ENCODE peak calls at places on chromosomes 5 and 9, in eight cellular contexts. One of them, this sample, is unnamed.

GRCh38 chr9:77614671-77615070 is 33.5 kb downstream of the GNA14 start:
- DNase-seq in AG08396: no peak
- DNase-seq in stimulated activated CD8-positive, alpha-beta memory T cell treated with anti-CD3 and anti-CD28 coated beads, Interleukin-7, amount 100 ng/mL, for 24 hours: no peak
- DNase-seq in GM04503: no peak
- DNase-seq in DMS153: no peak
- DNase-seq in endothelial cell: no peak
- DNase-seq in cerebellar cortex: no peak
- DNase-seq in progenitor cell of endocrine pancreas: no peak
- DNase-seq in this sample: peak; percentile 17

GRCh38 chr9:70120834-70121510 is 77.3 kb downstream of the MAMDC2 start:
- DNase-seq in AG08396: peak; percentile 85
- DNase-seq in stimulated activated CD8-positive, alpha-beta memory T cell treated with anti-CD3 and anti-CD28 coated beads, Interleukin-7, amount 100 ng/mL, for 24 hours: no peak
- DNase-seq in GM04503: peak; percentile 76
- DNase-seq in DMS153: no peak
- DNase-seq in endothelial cell: no peak
- DNase-seq in cerebellar cortex: no peak
- DNase-seq in progenitor cell of endocrine pancreas: no peak
- DNase-seq in this sample: peak; percentile 93

GRCh38 chr9:13088734-13089427 is 190.6 kb downstream of the MPDZ start:
- DNase-seq in AG08396: peak; percentile 66
- DNase-seq in stimulated activated CD8-positive, alpha-beta memory T cell treated with anti-CD3 and anti-CD28 coated beads, Interleukin-7, amount 100 ng/mL, for 24 hours: no peak
- DNase-seq in GM04503: no peak
- DNase-seq in DMS153: peak; percentile 52
- DNase-seq in endothelial cell: peak; percentile 27
- DNase-seq in cerebellar cortex: peak; percentile 56
- DNase-seq in progenitor cell of endocrine pancreas: no peak
- DNase-seq in this sample: peak; percentile 81

GRCh38 chr9:2036844-2037243 is 21.7 kb downstream of the SMARCA2 start:
- DNase-seq in AG08396: no peak
- DNase-seq in stimulated activated CD8-positive, alpha-beta memory T cell treated with anti-CD3 and anti-CD28 coated beads, Interleukin-7, amount 100 ng/mL, for 24 hours: no peak
- DNase-seq in GM04503: no peak
- DNase-seq in DMS153: no peak
- DNase-seq in endothelial cell: no peak
- DNase-seq in cerebellar cortex: no peak
- DNase-seq in progenitor cell of endocrine pancreas: no peak
- DNase-seq in this sample: no peak

GRCh38 chr9:22423566-22423965 is 23.1 kb upstream of the DMRTA1 start:
- DNase-seq in AG08396: no peak
- DNase-seq in stimulated activated CD8-positive, alpha-beta memory T cell treated with anti-CD3 and anti-CD28 coated beads, Interleukin-7, amount 100 ng/mL, for 24 hours: no peak
- DNase-seq in GM04503: no peak
- DNase-seq in DMS153: no peak
- DNase-seq in endothelial cell: no peak
- DNase-seq in cerebellar cortex: no peak
- DNase-seq in progenitor cell of endocrine pancreas: no peak
- DNase-seq in this sample: no peak

GRCh38 chr5:57692582-57693487 is 210.2 kb upstream of the ACTBL2 start:
- DNase-seq in AG08396: peak; percentile 82
- DNase-seq in stimulated activated CD8-positive, alpha-beta memory T cell treated with anti-CD3 and anti-CD28 coated beads, Interleukin-7, amount 100 ng/mL, for 24 hours: no peak
- DNase-seq in GM04503: peak; percentile 78
- DNase-seq in DMS153: no peak
- DNase-seq in endothelial cell: no peak
- DNase-seq in cerebellar cortex: no peak
- DNase-seq in progenitor cell of endocrine pancreas: peak; percentile 14
- DNase-seq in this sample: peak; percentile 91

GRCh38 chr5:51958473-51958872 is 575.2 kb downstream of the ISL1 start:
- DNase-seq in AG08396: no peak
- DNase-seq in stimulated activated CD8-positive, alpha-beta memory T cell treated with anti-CD3 and anti-CD28 coated beads, Interleukin-7, amount 100 ng/mL, for 24 hours: no peak
- DNase-seq in GM04503: no peak
- DNase-seq in DMS153: no peak
- DNase-seq in endothelial cell: no peak
- DNase-seq in cerebellar cortex: no peak
- DNase-seq in progenitor cell of endocrine pancreas: no peak
- DNase-seq in this sample: no peak

GRCh38 chr9:14306672-14307646 is 7.0 kb downstream of the NFIB start:
- DNase-seq in AG08396: peak; percentile 29
- DNase-seq in stimulated activated CD8-positive, alpha-beta memory T cell treated with anti-CD3 and anti-CD28 coated beads, Interleukin-7, amount 100 ng/mL, for 24 hours: no peak
- DNase-seq in GM04503: no peak
- DNase-seq in DMS153: peak; percentile 57
- DNase-seq in endothelial cell: no peak
- DNase-seq in cerebellar cortex: peak; percentile 73
- DNase-seq in progenitor cell of endocrine pancreas: no peak
- DNase-seq in this sample: no peak

GRCh38 chr9:131754846-131755245 is 15.0 kb upstream of the RAPGEF1 start:
- DNase-seq in AG08396: no peak
- DNase-seq in stimulated activated CD8-positive, alpha-beta memory T cell treated with anti-CD3 and anti-CD28 coated beads, Interleukin-7, amount 100 ng/mL, for 24 hours: no peak
- DNase-seq in GM04503: no peak
- DNase-seq in DMS153: no peak
- DNase-seq in endothelial cell: no peak
- DNase-seq in cerebellar cortex: no peak
- DNase-seq in progenitor cell of endocrine pancreas: no peak
- DNase-seq in this sample: no peak

GRCh38 chr5:142845954-142846398 is 75.8 kb downstream of the ARHGAP26 start:
- DNase-seq in AG08396: no peak
- DNase-seq in stimulated activated CD8-positive, alpha-beta memory T cell treated with anti-CD3 and anti-CD28 coated beads, Interleukin-7, amount 100 ng/mL, for 24 hours: no peak
- DNase-seq in GM04503: no peak
- DNase-seq in DMS153: no peak
- DNase-seq in endothelial cell: no peak
- DNase-seq in cerebellar cortex: peak; percentile 31
- DNase-seq in progenitor cell of endocrine pancreas: no peak
- DNase-seq in this sample: no peak

GRCh38 chr5:173572431-173573125 is 43.9 kb downstream of the BOD1 start:
- DNase-seq in AG08396: no peak
- DNase-seq in stimulated activated CD8-positive, alpha-beta memory T cell treated with anti-CD3 and anti-CD28 coated beads, Interleukin-7, amount 100 ng/mL, for 24 hours: no peak
- DNase-seq in GM04503: no peak
- DNase-seq in DMS153: no peak
- DNase-seq in endothelial cell: no peak
- DNase-seq in cerebellar cortex: no peak
- DNase-seq in progenitor cell of endocrine pancreas: no peak
- DNase-seq in this sample: peak; percentile 35

GRCh38 chr5:142925795-142926194 is 155.6 kb downstream of the ARHGAP26 start:
- DNase-seq in AG08396: peak; percentile 53
- DNase-seq in stimulated activated CD8-positive, alpha-beta memory T cell treated with anti-CD3 and anti-CD28 coated beads, Interleukin-7, amount 100 ng/mL, for 24 hours: no peak
- DNase-seq in GM04503: peak; percentile 49
- DNase-seq in DMS153: no peak
- DNase-seq in endothelial cell: no peak
- DNase-seq in cerebellar cortex: no peak
- DNase-seq in progenitor cell of endocrine pancreas: no peak
- DNase-seq in this sample: peak; percentile 79

GRCh38 chr5:145787001-145787400 is 48.1 kb downstream of the PRELID2 start:
- DNase-seq in AG08396: no peak
- DNase-seq in stimulated activated CD8-positive, alpha-beta memory T cell treated with anti-CD3 and anti-CD28 coated beads, Interleukin-7, amount 100 ng/mL, for 24 hours: no peak
- DNase-seq in GM04503: no peak
- DNase-seq in DMS153: no peak
- DNase-seq in endothelial cell: no peak
- DNase-seq in cerebellar cortex: no peak
- DNase-seq in progenitor cell of endocrine pancreas: no peak
- DNase-seq in this sample: no peak

GRCh38 chr5:172429201-172429940 is 25.0 kb downstream of the SH3PXD2B start:
- DNase-seq in AG08396: peak; percentile 44
- DNase-seq in stimulated activated CD8-positive, alpha-beta memory T cell treated with anti-CD3 and anti-CD28 coated beads, Interleukin-7, amount 100 ng/mL, for 24 hours: no peak
- DNase-seq in GM04503: peak; percentile 85
- DNase-seq in DMS153: no peak
- DNase-seq in endothelial cell: no peak
- DNase-seq in cerebellar cortex: no peak
- DNase-seq in progenitor cell of endocrine pancreas: no peak
- DNase-seq in this sample: peak; percentile 81

GRCh38 chr9:137367506-137368430 is 55.2 kb downstream of the EXD3 start:
- DNase-seq in AG08396: no peak
- DNase-seq in stimulated activated CD8-positive, alpha-beta memory T cell treated with anti-CD3 and anti-CD28 coated beads, Interleukin-7, amount 100 ng/mL, for 24 hours: no peak
- DNase-seq in GM04503: no peak
- DNase-seq in DMS153: no peak
- DNase-seq in endothelial cell: no peak
- DNase-seq in cerebellar cortex: no peak
- DNase-seq in progenitor cell of endocrine pancreas: no peak
- DNase-seq in this sample: no peak

GRCh38 chr5:52799358-52799982 is 11.8 kb downstream of the ITGA1 start:
- DNase-seq in AG08396: peak; percentile 67
- DNase-seq in stimulated activated CD8-positive, alpha-beta memory T cell treated with anti-CD3 and anti-CD28 coated beads, Interleukin-7, amount 100 ng/mL, for 24 hours: no peak
- DNase-seq in GM04503: peak; percentile 88
- DNase-seq in DMS153: no peak
- DNase-seq in endothelial cell: peak; percentile 20
- DNase-seq in cerebellar cortex: no peak
- DNase-seq in progenitor cell of endocrine pancreas: peak; percentile 23
- DNase-seq in this sample: peak; percentile 74

GRCh38 chr5:170572453-170572852 is 68.6 kb downstream of the KCNIP1 start:
- DNase-seq in AG08396: no peak
- DNase-seq in stimulated activated CD8-positive, alpha-beta memory T cell treated with anti-CD3 and anti-CD28 coated beads, Interleukin-7, amount 100 ng/mL, for 24 hours: peak; percentile 37
- DNase-seq in GM04503: no peak
- DNase-seq in DMS153: no peak
- DNase-seq in endothelial cell: no peak
- DNase-seq in cerebellar cortex: no peak
- DNase-seq in progenitor cell of endocrine pancreas: no peak
- DNase-seq in this sample: no peak

GRCh38 chr9:12415361-12415760 is 277.8 kb upstream of the TYRP1 start:
- DNase-seq in AG08396: no peak
- DNase-seq in stimulated activated CD8-positive, alpha-beta memory T cell treated with anti-CD3 and anti-CD28 coated beads, Interleukin-7, amount 100 ng/mL, for 24 hours: no peak
- DNase-seq in GM04503: no peak
- DNase-seq in DMS153: no peak
- DNase-seq in endothelial cell: no peak
- DNase-seq in cerebellar cortex: no peak
- DNase-seq in progenitor cell of endocrine pancreas: no peak
- DNase-seq in this sample: no peak

GRCh38 chr9:70484232-70485130 is 70.0 kb upstream of the KLF9 start:
- DNase-seq in AG08396: peak; percentile 77
- DNase-seq in stimulated activated CD8-positive, alpha-beta memory T cell treated with anti-CD3 and anti-CD28 coated beads, Interleukin-7, amount 100 ng/mL, for 24 hours: no peak
- DNase-seq in GM04503: no peak
- DNase-seq in DMS153: peak; percentile 37
- DNase-seq in endothelial cell: peak; percentile 35
- DNase-seq in cerebellar cortex: peak; percentile 86
- DNase-seq in progenitor cell of endocrine pancreas: no peak
- DNase-seq in this sample: peak; percentile 86

GRCh38 chr9:126581893-126582292 is 31.8 kb upstream of the LMX1B start:
- DNase-seq in AG08396: no peak
- DNase-seq in stimulated activated CD8-positive, alpha-beta memory T cell treated with anti-CD3 and anti-CD28 coated beads, Interleukin-7, amount 100 ng/mL, for 24 hours: no peak
- DNase-seq in GM04503: no peak
- DNase-seq in DMS153: no peak
- DNase-seq in endothelial cell: no peak
- DNase-seq in cerebellar cortex: no peak
- DNase-seq in progenitor cell of endocrine pancreas: no peak
- DNase-seq in this sample: no peak

GRCh38 chr5:177304392-177305119 is 957 bp downstream of the PRELID1 start:
- DNase-seq in AG08396: no peak
- DNase-seq in stimulated activated CD8-positive, alpha-beta memory T cell treated with anti-CD3 and anti-CD28 coated beads, Interleukin-7, amount 100 ng/mL, for 24 hours: no peak
- DNase-seq in GM04503: no peak
- DNase-seq in DMS153: no peak
- DNase-seq in endothelial cell: no peak
- DNase-seq in cerebellar cortex: no peak
- DNase-seq in progenitor cell of endocrine pancreas: no peak
- DNase-seq in this sample: peak; percentile 20

GRCh38 chr9:16154570-16155078 is 601.8 kb downstream of the CCDC171 start:
- DNase-seq in AG08396: no peak
- DNase-seq in stimulated activated CD8-positive, alpha-beta memory T cell treated with anti-CD3 and anti-CD28 coated beads, Interleukin-7, amount 100 ng/mL, for 24 hours: peak; percentile 7
- DNase-seq in GM04503: no peak
- DNase-seq in DMS153: peak; percentile 52
- DNase-seq in endothelial cell: peak; percentile 74
- DNase-seq in cerebellar cortex: peak; percentile 39
- DNase-seq in progenitor cell of endocrine pancreas: peak; percentile 53
- DNase-seq in this sample: peak; percentile 55